ENCODE peak calls at places on chromosomes 3 and 15, in nine cellular contexts. W, J, Z, K, F, V, E, G and T are unnamed samples. For H3K27me3, the result is how much of the 10 kb centered on the place peaks cover.

GRCh38 chr3:124685481-124685880 is 44.8 kb upstream of the UMPS start:
- DNase-seq in J (peak), V (no peak), F (no peak), G (no peak), W (no peak), K (peak), Z (no peak), E (no peak), T (no peak)

GRCh38 chr3:46628980-46629379 is 16.7 kb downstream of the FAM240A start:
- DNase-seq in J (no peak), G (no peak), K (no peak), W (no peak), E (no peak), Z (peak), V (peak), F (no peak), T (no peak)

GRCh38 chr3:127325630-127325961 is 37.8 kb upstream of the PRR20G start:
- DNase-seq in K (no peak), V (no peak), W (no peak), Z (no peak), J (no peak), E (no peak), G (no peak), F (no peak), T (no peak)

GRCh38 chr3:67620869-67621268 is 33.5 kb downstream of the SUCLG2 start:
- DNase-seq in W (no peak), F (no peak), J (no peak), E (no peak), Z (no peak), V (no peak), G (no peak), K (no peak), T (no peak)

GRCh38 chr3:58271901-58272501 is 34.0 kb upstream of the RPP14 start:
- DNase-seq in F (no peak), Z (peak), K (peak), G (no peak), J (peak), W (no peak), V (no peak), E (no peak), T (no peak)

GRCh38 chr3:150599611-150600297 is 3.4 kb upstream of the SELENOT start:
- DNase-seq in V (peak), K (peak), F (peak), G (no peak), J (peak), E (no peak), W (no peak), Z (peak), T (no peak)

GRCh38 chr3:172074578-172074977 is 35.2 kb downstream of the FNDC3B start:
- DNase-seq in W (no peak), E (no peak), F (no peak), Z (peak), G (no peak), K (no peak), V (no peak), J (no peak), T (no peak)

GRCh38 chr3:65811050-65811766 is 227.5 kb downstream of the MAGI1 start:
- DNase-seq in W (no peak), V (no peak), F (no peak), Z (peak), E (no peak), J (no peak), G (no peak), K (peak), T (no peak)

GRCh38 chr3:112411425-112411824 is 78.5 kb downstream of the CD200 start:
- DNase-seq in K (no peak), W (no peak), Z (no peak), G (no peak), V (peak), F (no peak), J (no peak), E (no peak), T (no peak)

GRCh38 chr3:195069501-195070251 is 201.3 kb downstream of the XXYLT1 start:
- DNase-seq in V (no peak), F (no peak), K (no peak), E (no peak), W (no peak), Z (no peak), J (no peak), G (no peak), T (no peak)

GRCh38 chr3:137812018-137812417 is 47.9 kb downstream of the SOX14 start:
- DNase-seq in W (no peak), Z (no peak), E (no peak), G (no peak), V (no peak), J (no peak), F (no peak), K (no peak), T (no peak)

GRCh38 chr3:119481079-119481478 is 12.3 kb downstream of the POGLUT1 start:
- DNase-seq in K (no peak), Z (no peak), V (no peak), E (no peak), G (no peak), W (no peak), F (no peak), J (no peak), T (no peak)

GRCh38 chr3:138253609-138254008 is 66.5 kb downstream of the ARMC8 start:
- DNase-seq in W (no peak), J (no peak), G (no peak), Z (no peak), E (no peak), F (no peak), V (no peak), K (no peak), T (no peak)

GRCh38 chr3:129058441-129059194 is 2.0 kb upstream of the GP9 start:
- DNase-seq in J (peak), K (no peak), V (no peak), F (no peak), G (no peak), E (peak), Z (no peak), W (peak), T (no peak)

GRCh38 chr3:17740703-17741102 is 1.7 kb downstream of the TBC1D5 start:
- DNase-seq in V (peak), J (peak), G (no peak), K (peak), E (no peak), F (no peak), Z (peak), W (no peak), T (no peak)

GRCh38 chr3:65181397-65181871 is 493.6 kb upstream of the ADAMTS9 start:
- DNase-seq in W (no peak), F (no peak), K (no peak), Z (no peak), G (no peak), V (peak), E (peak), J (no peak), T (no peak)

GRCh38 chr3:87270908-87271727 is 5.3 kb downstream of the POU1F1 start:
- DNase-seq in E (no peak), W (no peak), F (no peak), J (peak), G (no peak), Z (no peak), K (no peak), V (no peak), T (no peak)

GRCh38 chr15:82680200-82681102 is 29.2 kb downstream of the AP3B2 start:
- DNase-seq in F (peak), J (peak), V (peak), G (no peak), Z (no peak), K (no peak), E (peak), W (no peak), T (peak)

GRCh38 chr3:142960322-142960850 is 3.1 kb downstream of the PAQR9 start:
- DNase-seq in F (no peak), W (no peak), E (no peak), Z (no peak), G (no peak), K (no peak), V (no peak), J (peak), T (no peak)
- H3K27me3 ChIP-seq in F (under half), W (under half), E (under half), Z (under half), G (under half), K (under half), V (under half), J (under half), T (under half)

GRCh38 chr15:74121040-74121439 is 9.3 kb upstream of the ISLR2 start:
- DNase-seq in F (no peak), J (no peak), V (no peak), E (no peak), G (no peak), K (no peak), W (no peak), Z (no peak), T (no peak)

GRCh38 chr15:74121858-74122257 is 8.5 kb upstream of the ISLR2 start:
- DNase-seq in E (no peak), W (no peak), Z (no peak), K (no peak), V (no peak), J (no peak), G (no peak), F (no peak), T (no peak)

GRCh38 chr15:74123131-74123429 is 7.3 kb upstream of the ISLR2 start:
- DNase-seq in G (no peak), W (no peak), K (no peak), F (peak), Z (no peak), V (peak), J (no peak), E (no peak), T (peak)

GRCh38 chr15:74123685-74124084 is 6.7 kb upstream of the ISLR2 start:
- DNase-seq in G (no peak), F (no peak), V (no peak), K (no peak), Z (no peak), J (no peak), E (no peak), W (no peak), T (no peak)

DNA sequence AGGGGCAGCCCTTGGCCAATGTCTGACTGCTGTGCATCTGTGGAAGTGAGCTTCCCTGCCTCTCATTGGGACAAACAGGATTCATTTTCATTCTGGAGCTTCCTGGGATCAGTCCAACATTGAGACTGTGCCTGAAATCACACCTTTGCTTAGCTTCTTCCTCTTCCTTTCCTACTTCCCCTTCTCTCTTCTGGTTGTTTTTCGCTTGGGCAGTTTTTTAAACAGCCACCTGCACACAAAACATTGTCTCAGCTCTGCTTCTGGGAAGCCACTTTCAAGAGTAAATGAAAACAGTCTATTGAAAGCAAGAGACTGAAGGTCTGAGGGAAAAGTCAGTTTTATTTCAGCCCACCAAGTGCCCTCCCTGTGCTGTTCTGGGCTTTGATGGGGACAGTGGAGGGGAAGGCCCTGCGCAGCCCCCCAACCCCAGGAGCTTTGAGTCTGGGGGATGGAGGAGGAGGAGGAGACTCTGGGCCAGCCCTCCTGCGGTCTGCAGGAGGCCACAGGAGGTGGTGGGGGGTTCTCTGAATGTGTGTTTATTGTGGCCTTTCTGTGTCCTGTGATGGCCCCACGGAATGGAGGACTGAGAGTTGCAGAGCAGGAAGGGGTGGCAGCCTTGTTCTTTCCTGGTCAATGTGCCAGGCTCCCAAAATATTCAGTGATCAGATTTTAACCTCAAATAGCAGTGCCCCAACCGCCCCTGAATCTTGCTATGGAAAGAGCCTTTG is 7.8 kb upstream of the ISLR2 start:
- DNase-seq in E (no peak), K (no peak), G (no peak), V (no peak), W (no peak), F (no peak), Z (no peak), J (no peak), T (no peak)
- H3K27me3 ChIP-seq in E (under half), K (under half), G (under half), V (under half), W (under half), F (under half), Z (under half), J (under half), T (under half)

GRCh38 chr3:169666079-169666436 is 2.5 kb upstream of the MECOM start:
- DNase-seq in W (no peak), V (no peak), K (no peak), Z (no peak), F (no peak), J (no peak), E (no peak), G (no peak), T (peak)
- H3K27me3 ChIP-seq in W (under half), V (under half), K (half or more), Z (under half), F (under half), J (under half), E (under half), G (under half), T (half or more)

GRCh38 chr3:120708408-120708807 is 26.4 kb upstream of the HGD start:
- DNase-seq in J (no peak), G (no peak), F (no peak), V (no peak), Z (no peak), K (no peak), E (no peak), W (no peak), T (no peak)
- H3K27me3 ChIP-seq in J (under half), G (under half), F (under half), V (under half), Z (under half), K (under half), E (under half), W (under half), T (under half)

DNA sequence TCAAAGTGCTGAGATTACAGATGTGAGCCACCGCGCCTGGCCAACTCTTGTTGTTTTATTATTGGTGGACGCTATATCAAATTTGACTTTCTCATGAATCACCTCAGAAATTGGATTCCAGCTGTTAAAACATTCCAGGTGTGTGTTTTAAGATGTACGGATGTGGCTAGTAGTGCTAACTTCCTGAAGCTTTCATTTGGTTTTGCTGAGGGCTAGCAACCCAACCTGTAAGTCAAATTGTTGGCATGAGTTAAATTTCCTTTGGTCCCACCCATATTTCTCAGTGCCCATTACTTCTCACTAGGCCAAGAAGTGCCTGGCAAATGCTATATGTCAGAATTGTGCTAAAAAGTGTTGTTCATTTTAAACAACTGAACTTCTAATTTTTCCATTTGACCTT is 13.1 kb upstream of the KAT2B start:
- DNase-seq in J (peak), E (no peak), K (no peak), F (no peak), Z (no peak), G (no peak), V (no peak), W (no peak), T (no peak)
- H3K27me3 ChIP-seq in J (under half), E (under half), K (under half), F (under half), Z (under half), G (under half), V (under half), W (under half), T (under half)

GRCh38 chr3:147412917-147413711 is 3.9 kb downstream of the ZIC1 start:
- DNase-seq in K (no peak), J (no peak), F (peak), W (no peak), V (peak), E (peak), G (no peak), Z (no peak), T (peak)

GRCh38 chr3:147410518-147411234 is 1.5 kb downstream of the ZIC1 start:
- DNase-seq in J (no peak), K (peak), V (peak), Z (no peak), W (no peak), G (no peak), F (peak), E (peak), T (peak)

GRCh38 chr3:147412491-147412916 is 3.3 kb downstream of the ZIC1 start:
- DNase-seq in Z (no peak), W (no peak), G (no peak), K (no peak), J (no peak), E (no peak), F (peak), V (peak), T (peak)

GRCh38 chr3:147411235-147411607 is 2.1 kb downstream of the ZIC1 start:
- DNase-seq in W (no peak), E (no peak), J (no peak), V (peak), Z (peak), K (no peak), F (no peak), G (no peak), T (peak)

GRCh38 chr3:147411777-147412176 is 2.6 kb downstream of the ZIC1 start:
- DNase-seq in G (no peak), Z (no peak), J (no peak), E (no peak), V (peak), W (no peak), F (no peak), K (no peak), T (peak)
- H3K27me3 ChIP-seq in G (half or more), Z (half or more), J (half or more), E (under half), V (half or more), W (under half), F (half or more), K (under half), T (half or more)

DNA sequence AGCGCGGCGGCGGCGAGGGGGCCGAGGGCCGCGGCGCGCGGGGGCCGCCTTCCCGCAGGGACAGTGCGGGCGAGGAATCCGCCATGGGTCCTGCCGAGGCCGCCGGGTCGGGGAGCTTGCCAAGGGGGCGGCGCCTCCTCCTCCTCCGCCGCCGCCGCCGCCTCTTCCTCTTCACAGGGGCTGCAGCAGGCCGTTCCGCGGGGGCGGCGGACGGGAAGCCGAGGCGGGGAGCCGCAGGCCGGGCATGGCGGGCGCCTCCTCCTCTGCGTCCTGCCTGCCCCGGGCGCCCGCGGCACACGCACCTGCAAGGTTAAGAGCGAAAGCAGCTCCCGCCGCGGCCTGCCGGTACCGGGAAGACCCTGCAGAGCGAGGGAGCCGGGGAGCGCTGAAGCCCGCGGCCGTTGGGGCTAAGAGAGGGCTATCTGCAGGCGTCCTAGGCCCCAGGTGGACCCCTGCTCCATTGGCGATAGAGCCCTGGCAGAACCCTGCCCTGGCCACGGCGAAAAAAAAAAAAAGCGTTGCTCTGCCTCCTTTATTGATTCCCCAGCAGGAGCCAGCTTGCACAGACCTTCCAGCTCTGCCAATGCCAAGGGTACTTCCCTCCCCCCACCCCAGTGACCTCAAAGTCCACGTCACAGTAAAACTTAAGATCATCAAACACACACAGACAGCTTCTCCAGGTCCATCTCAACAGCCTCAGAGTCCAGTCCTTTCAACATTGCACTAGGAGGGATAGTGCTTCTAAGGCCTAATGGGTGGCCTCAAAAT is at the start of gene LYSMD2:
- DNase-seq in K (peak), J (peak), V (peak), G (no peak), F (peak), Z (peak), E (peak), W (no peak), T (peak)
- H3K27me3 ChIP-seq in K (under half), J (under half), V (under half), G (under half), F (under half), Z (under half), E (under half), W (under half), T (under half)

DNA sequence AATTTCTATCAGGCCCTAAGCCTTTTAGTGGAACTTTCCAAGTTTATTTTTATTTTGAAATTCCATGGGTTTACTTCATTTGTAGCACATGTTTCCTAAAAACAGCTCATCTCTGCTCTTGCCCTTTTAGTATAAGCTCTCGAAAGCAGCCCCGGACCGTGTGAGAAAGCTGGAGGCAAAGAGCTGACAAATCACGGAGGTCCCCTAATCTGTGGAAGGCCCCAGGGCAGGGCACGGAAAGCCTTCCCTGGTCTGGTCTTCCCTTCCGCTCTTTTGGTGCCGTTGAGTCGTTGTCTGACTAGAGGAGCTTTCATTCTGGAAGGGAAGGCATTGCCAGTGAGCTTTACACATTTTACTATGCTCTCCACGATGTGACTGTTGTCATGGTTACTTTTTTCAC is 71.8 kb downstream of the CYP19A1 start:
- DNase-seq in E (no peak), F (no peak), W (no peak), V (peak), G (no peak), Z (no peak), J (no peak), K (no peak), T (no peak)
- H3K27me3 ChIP-seq in E (under half), F (under half), W (under half), V (under half), G (under half), Z (under half), J (under half), K (under half), T (under half)